ENCODE peak calls at places on chromosomes 1 and 21, in ten cellular contexts. A, K, D, I, O, M, W, Z, Q and U are unnamed samples. For H3K27me3 and H3K9me3, the result is how much of the 10 kb centered on the place peaks cover.

GRCh38 chr1:224498574-224499170 is 64.1 kb upstream of the WDR26 start:
- DNase-seq in A (no peak), K (no peak), D (no peak), I (no peak), O (peak), M (peak), W (peak), Z (peak), Q (peak), U (peak)

GRCh38 chr1:75423616-75424015 is 187.3 kb downstream of the SLC44A5 start:
- DNase-seq in A (no peak), K (no peak), D (no peak), I (no peak), O (no peak), M (no peak), W (no peak), Z (no peak), Q (no peak), U (no peak)

GRCh38 chr1:240385985-240386978 is 225.7 kb downstream of the GREM2 start:
- DNase-seq in A (no peak), K (no peak), D (no peak), I (no peak), O (peak), M (no peak), W (no peak), Z (no peak), Q (peak), U (peak)

GRCh38 chr1:65253800-65254319 is 55.5 kb upstream of the DNAJC6 start:
- DNase-seq in A (no peak), K (no peak), D (no peak), I (no peak), O (peak), M (no peak), W (no peak), Z (no peak), Q (no peak), U (no peak)

GRCh38 chr1:115113781-115114180 is 24.5 kb upstream of the TSPAN2 start:
- DNase-seq in A (no peak), K (no peak), D (no peak), I (no peak), O (no peak), M (no peak), W (no peak), Z (no peak), Q (no peak), U (no peak)

GRCh38 chr1:34829250-34829649 is 30.3 kb downstream of the SMIM12 start:
- DNase-seq in A (no peak), K (no peak), D (no peak), I (no peak), O (no peak), M (no peak), W (no peak), Z (no peak), Q (peak), U (no peak)

GRCh38 chr1:73998348-73998959 is 199.5 kb downstream of the LRRIQ3 start:
- DNase-seq in A (no peak), K (no peak), D (no peak), I (peak), O (peak), M (no peak), W (peak), Z (no peak), Q (peak), U (no peak)

GRCh38 chr1:41400235-41400634 is 39.0 kb downstream of the FOXO6 start:
- DNase-seq in A (no peak), K (no peak), D (no peak), I (no peak), O (no peak), M (no peak), W (no peak), Z (no peak), Q (peak), U (no peak)

GRCh38 chr1:61310057-61310456 is 227.7 kb downstream of the NFIA start:
- DNase-seq in A (no peak), K (no peak), D (no peak), I (no peak), O (no peak), M (no peak), W (no peak), Z (no peak), Q (no peak), U (no peak)

GRCh38 chr1:117232551-117232950 is 21.8 kb upstream of the VTCN1 start:
- DNase-seq in A (no peak), K (no peak), D (no peak), I (no peak), O (no peak), M (peak), W (peak), Z (no peak), Q (no peak), U (no peak)

GRCh38 chr1:240792915-240793525 is 181.1 kb upstream of the GREM2 start:
- DNase-seq in A (no peak), K (no peak), D (no peak), I (no peak), O (no peak), M (no peak), W (no peak), Z (no peak), Q (no peak), U (no peak)

GRCh38 chr1:156909671-156910070 is 10.8 kb upstream of the LRRC71 start:
- DNase-seq in A (no peak), K (no peak), D (peak), I (no peak), O (no peak), M (no peak), W (no peak), Z (no peak), Q (no peak), U (no peak)

GRCh38 chr1:89069955-89070354 is 4.9 kb upstream of the GBP1 start:
- DNase-seq in A (no peak), K (no peak), D (no peak), I (peak), O (peak), M (no peak), W (no peak), Z (no peak), Q (no peak), U (no peak)

GRCh38 chr1:88935522-88936222 is 44.3 kb upstream of the GTF2B start:
- DNase-seq in A (no peak), K (no peak), D (no peak), I (peak), O (peak), M (no peak), W (no peak), Z (no peak), Q (peak), U (no peak)

GRCh38 chr21:46110499-46111192 is 12.7 kb downstream of the COL6A2 start:
- DNase-seq in A (no peak), K (peak), D (peak), I (no peak), O (peak), M (peak), W (no peak), Z (peak), Q (no peak), U (peak)

GRCh38 chr1:221824025-221824424 is 82.1 kb upstream of the DUSP10 start:
- DNase-seq in A (no peak), K (no peak), D (no peak), I (no peak), O (no peak), M (no peak), W (peak), Z (no peak), Q (peak), U (peak)

GRCh38 chr1:16491056-16491675 is 22.9 kb downstream of the RNU1-1 start:
- DNase-seq in A (no peak), K (peak), D (no peak), I (no peak), O (no peak), M (no peak), W (no peak), Z (no peak), Q (no peak), U (no peak)

GRCh38 chr1:160996195-160996594 is 24.8 kb downstream of the F11R start:
- DNase-seq in A (no peak), K (no peak), D (no peak), I (no peak), O (peak), M (no peak), W (peak), Z (no peak), Q (no peak), U (no peak)

GRCh38 chr1:75908717-75909152 is 23.5 kb downstream of the ASB17 start:
- DNase-seq in A (no peak), K (no peak), D (no peak), I (peak), O (peak), M (no peak), W (peak), Z (peak), Q (peak), U (peak)

GRCh38 chr1:168483531-168483930 is 60.3 kb downstream of the XCL2 start:
- DNase-seq in A (no peak), K (no peak), D (no peak), I (no peak), O (peak), M (no peak), W (peak), Z (no peak), Q (peak), U (no peak)

GRCh38 chr1:1535989-1536937 is 4.2 kb downstream of the TMEM240 start:
- DNase-seq in A (no peak), K (no peak), D (no peak), I (no peak), O (no peak), M (no peak), W (no peak), Z (no peak), Q (no peak), U (no peak)

GRCh38 chr21:36209626-36210171 is 53.1 kb downstream of the DOP1B start:
- DNase-seq in A (peak), K (no peak), D (no peak), I (peak), O (peak), M (peak), W (peak), Z (peak), Q (peak), U (peak)

GRCh38 chr21:43972850-43973633 is 39.1 kb upstream of the TRAPPC10 start:
- DNase-seq in A (no peak), K (no peak), D (peak), I (no peak), O (peak), M (no peak), W (no peak), Z (no peak), Q (no peak), U (no peak)

GRCh38 chr1:162182090-162182489 is 112.6 kb downstream of the NOS1AP start:
- DNase-seq in A (no peak), K (no peak), D (no peak), I (no peak), O (no peak), M (no peak), W (no peak), Z (no peak), Q (no peak), U (no peak)

GRCh38 chr1:6269997-6270401 is 9.1 kb upstream of the GPR153 start:
- DNase-seq in A (no peak), K (no peak), D (no peak), I (no peak), O (no peak), M (no peak), W (no peak), Z (no peak), Q (no peak), U (no peak)

GRCh38 chr1:199691540-199691939 is 336.0 kb upstream of the NR5A2 start:
- DNase-seq in A (no peak), K (no peak), D (no peak), I (no peak), O (peak), M (no peak), W (peak), Z (no peak), Q (peak), U (peak)

GRCh38 chr21:33640697-33641338 is 723 bp downstream of the CRYZL1 start:
- DNase-seq in A (no peak), K (no peak), D (no peak), I (peak), O (peak), M (no peak), W (no peak), Z (no peak), Q (peak), U (no peak)

GRCh38 chr1:20410555-20410954 is 75.5 kb downstream of the CAMK2N1 start:
- DNase-seq in A (no peak), K (no peak), D (no peak), I (no peak), O (no peak), M (no peak), W (no peak), Z (no peak), Q (no peak), U (no peak)

GRCh38 chr1:8910914-8911313 is 32.4 kb upstream of the ENO1 start:
- DNase-seq in A (no peak), K (no peak), D (no peak), I (no peak), O (peak), M (no peak), W (no peak), Z (no peak), Q (no peak), U (no peak)

GRCh38 chr1:57887973-57888491 is 464.2 kb upstream of the DAB1 start:
- DNase-seq in A (no peak), K (no peak), D (no peak), I (no peak), O (no peak), M (no peak), W (no peak), Z (no peak), Q (no peak), U (no peak)

GRCh38 chr1:109649380-109649987 is 6.4 kb upstream of the GSTM4 start:
- DNase-seq in A (no peak), K (no peak), D (no peak), I (no peak), O (peak), M (no peak), W (peak), Z (no peak), Q (peak), U (no peak)

GRCh38 chr1:223199094-223199647 is 56.1 kb upstream of the TLR5 start:
- DNase-seq in A (no peak), K (no peak), D (no peak), I (no peak), O (no peak), M (no peak), W (no peak), Z (no peak), Q (no peak), U (no peak)

GRCh38 chr1:110779617-110780016 is 93.3 kb upstream of the CD53 start:
- DNase-seq in A (no peak), K (no peak), D (no peak), I (no peak), O (no peak), M (no peak), W (no peak), Z (no peak), Q (no peak), U (no peak)

GRCh38 chr1:7407547-7407895 is 363.6 kb upstream of the VAMP3 start:
- DNase-seq in A (no peak), K (no peak), D (no peak), I (no peak), O (no peak), M (no peak), W (no peak), Z (peak), Q (no peak), U (no peak)

GRCh38 chr1:33735624-33736023 is 128.3 kb upstream of the HMGB4 start:
- DNase-seq in A (no peak), K (no peak), D (no peak), I (no peak), O (no peak), M (no peak), W (no peak), Z (no peak), Q (peak), U (no peak)

GRCh38 chr1:206506405-206506802 is 927 bp upstream of the RASSF5 start:
- DNase-seq in A (no peak), K (no peak), D (no peak), I (no peak), O (no peak), M (no peak), W (no peak), Z (no peak), Q (no peak), U (no peak)

GRCh38 chr1:235006816-235007215 is 121.8 kb downstream of the TOMM20 start:
- DNase-seq in A (no peak), K (no peak), D (no peak), I (no peak), O (no peak), M (no peak), W (no peak), Z (no peak), Q (no peak), U (no peak)

GRCh38 chr1:50980505-50980904 is 10.5 kb downstream of the CDKN2C start:
- DNase-seq in A (no peak), K (no peak), D (no peak), I (no peak), O (no peak), M (no peak), W (no peak), Z (no peak), Q (no peak), U (no peak)
- H3K27me3 ChIP-seq in A (under half), K (under half), D (under half), I (under half), O (under half), M (under half), W (under half), Z (under half), Q (half or more), U (under half)

DNA sequence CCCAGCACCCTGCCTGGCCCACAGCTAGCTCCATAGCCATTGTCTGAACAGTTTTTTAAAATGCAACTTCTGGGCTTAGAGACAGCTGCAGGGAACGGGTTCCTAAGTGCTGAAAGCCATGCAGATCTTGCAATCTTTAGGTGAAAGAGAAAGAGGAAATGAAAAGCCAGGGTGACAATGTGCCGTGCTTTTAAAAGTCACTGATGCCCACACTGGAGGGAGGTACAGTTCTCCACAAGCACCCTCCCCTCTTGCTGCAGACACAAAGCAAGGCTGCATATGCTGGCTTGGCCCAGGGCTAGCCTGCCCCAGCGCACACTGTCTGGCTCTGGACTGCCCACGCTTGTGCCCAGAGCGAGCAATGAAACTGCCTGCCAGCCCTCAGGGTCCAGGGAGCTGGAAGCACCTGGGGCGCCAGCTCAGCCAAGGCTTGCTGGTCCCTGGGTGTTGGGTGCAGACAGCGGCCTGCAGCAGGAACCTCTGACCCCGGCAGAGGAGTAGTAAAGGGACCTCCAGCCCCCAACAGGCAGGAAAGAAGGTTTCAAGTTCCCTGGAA is 70.4 kb downstream of the AJAP1 start:
- DNase-seq in A (no peak), K (no peak), D (peak), I (no peak), O (no peak), M (no peak), W (no peak), Z (no peak), Q (no peak), U (no peak)
- H3K9me3 ChIP-seq in A (under half), K (under half), D (under half), I (under half), O (under half), M (under half), W (under half), Z (under half), Q (under half), U (under half)

DNA sequence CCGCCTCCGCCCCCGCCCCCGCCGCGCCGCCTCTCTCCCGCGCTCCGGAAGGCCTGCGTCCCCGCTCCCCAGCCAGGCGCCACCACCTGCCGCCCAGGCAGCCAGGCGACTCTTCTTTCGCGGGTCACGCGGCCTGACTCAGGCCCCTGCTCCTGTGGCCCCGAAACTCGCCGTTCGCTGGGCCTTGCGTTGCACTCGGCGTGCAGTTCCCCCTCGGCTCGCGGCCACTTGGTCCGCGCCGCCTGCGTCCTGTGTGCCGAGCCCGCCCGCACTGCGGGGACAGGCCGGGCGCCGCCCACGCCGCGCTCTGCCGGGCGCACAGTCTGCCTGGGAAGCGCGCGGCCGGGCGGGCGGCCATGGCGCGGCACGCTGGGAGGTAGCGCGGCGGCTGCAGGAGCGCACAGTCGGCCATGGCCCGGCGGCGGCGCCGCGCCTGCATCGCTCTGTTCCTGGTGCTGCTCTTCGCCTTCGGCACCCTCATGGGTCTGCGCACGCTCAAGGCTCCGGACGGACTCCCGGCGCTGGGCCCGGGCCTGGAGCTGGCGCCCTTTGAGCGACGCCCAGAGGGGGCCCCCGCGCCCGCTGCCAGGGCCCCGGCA is at the start of gene MANEAL:
- DNase-seq in A (no peak), K (no peak), D (peak), I (peak), O (peak), M (no peak), W (no peak), Z (peak), Q (peak), U (peak)
- H3K27me3 ChIP-seq in A (under half), K (under half), D (under half), I (under half), O (half or more), M (under half), W (under half), Z (under half), Q (half or more), U (under half)

DNA sequence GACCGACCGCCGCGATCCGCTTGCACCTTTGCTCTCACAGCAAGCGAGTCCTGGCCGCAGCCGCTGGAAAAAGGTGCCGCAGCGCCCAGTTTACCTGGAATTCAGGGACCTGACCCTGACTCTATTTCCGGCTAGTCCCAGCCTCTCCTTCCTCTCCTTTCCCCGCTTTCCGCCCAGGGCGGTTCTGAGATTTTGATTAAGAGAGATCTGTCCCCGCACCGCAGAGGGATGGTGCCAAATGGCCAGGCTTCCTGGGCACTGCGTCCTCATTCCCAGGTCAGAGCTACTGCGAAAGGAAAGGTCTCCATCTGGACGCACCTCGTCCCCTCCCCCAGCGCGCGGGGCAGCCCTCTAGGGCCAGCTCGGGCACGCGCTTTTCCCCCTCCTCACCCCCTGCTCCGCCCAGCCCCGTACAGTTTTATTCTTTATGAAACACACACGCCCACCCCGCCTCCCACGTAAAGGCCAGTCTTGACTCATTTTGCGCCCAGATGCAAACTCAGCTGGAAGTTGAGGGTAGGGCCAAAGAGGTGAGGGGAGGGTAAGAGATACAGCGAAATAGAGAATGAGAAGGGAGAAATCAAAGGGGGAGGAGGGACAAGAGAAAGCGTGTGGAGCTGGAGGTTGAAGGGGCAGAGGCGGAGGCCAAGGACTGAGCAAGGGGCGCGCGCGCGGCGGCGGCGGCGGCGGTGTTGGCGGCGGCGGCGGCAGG is 411.8 kb upstream of the ESRRG start:
- DNase-seq in A (no peak), K (no peak), D (peak), I (peak), O (peak), M (no peak), W (no peak), Z (peak), Q (peak), U (peak)
- H3K9me3 ChIP-seq in A (under half), K (under half), D (under half), I (under half), O (under half), M (under half), W (under half), Z (under half), Q (under half), U (under half)